ENCODE peak calls at places on chromosomes 16 and 17, in nine cellular contexts. One of them, this sample, is unnamed.

GRCh38 chr16:20806168-20807050 is at the start of the genes ERI2 and REXO5:
- DNase-seq in mesendoderm: peak
- DNase-seq in mammary epithelial cell: peak
- DNase-seq in neural progenitor cell: peak
- DNase-seq in HepG2: peak
- DNase-seq in colonic mucosa: peak
- DNase-seq in IMR-90: peak
- DNase-seq in neuronal stem cell: peak
- DNase-seq in fibroblast of lung: peak
- DNase-seq in this sample: peak

GRCh38 chr17:73309727-73310555 is 1.9 kb downstream of the CDC42EP4 start:
- DNase-seq in mesendoderm: no peak
- DNase-seq in mammary epithelial cell: no peak
- DNase-seq in neural progenitor cell: peak
- DNase-seq in HepG2: no peak
- DNase-seq in colonic mucosa: peak
- DNase-seq in IMR-90: no peak
- DNase-seq in neuronal stem cell: peak
- DNase-seq in fibroblast of lung: no peak
- DNase-seq in this sample: peak

GRCh38 chr16:4179020-4179419 is 62.8 kb upstream of the ADCY9 start:
- DNase-seq in mesendoderm: peak
- DNase-seq in mammary epithelial cell: peak
- DNase-seq in neural progenitor cell: no peak
- DNase-seq in HepG2: peak
- DNase-seq in colonic mucosa: no peak
- DNase-seq in IMR-90: peak
- DNase-seq in neuronal stem cell: no peak
- DNase-seq in fibroblast of lung: peak
- DNase-seq in this sample: peak

GRCh38 chr16:634996-635395 is 1.1 kb downstream of the METTL26 start:
- DNase-seq in mesendoderm: no peak
- DNase-seq in mammary epithelial cell: no peak
- DNase-seq in neural progenitor cell: no peak
- DNase-seq in HepG2: no peak
- DNase-seq in colonic mucosa: no peak
- DNase-seq in IMR-90: no peak
- DNase-seq in neuronal stem cell: no peak
- DNase-seq in fibroblast of lung: no peak
- DNase-seq in this sample: no peak

GRCh38 chr17:41666336-41666680 is 22.4 kb upstream of the EIF1 start:
- DNase-seq in mesendoderm: peak
- DNase-seq in mammary epithelial cell: peak
- DNase-seq in neural progenitor cell: peak
- DNase-seq in HepG2: no peak
- DNase-seq in colonic mucosa: peak
- DNase-seq in IMR-90: peak
- DNase-seq in neuronal stem cell: peak
- DNase-seq in fibroblast of lung: peak
- DNase-seq in this sample: peak

GRCh38 chr16:84255050-84255810 is 15.4 kb upstream of the KCNG4 start:
- DNase-seq in mesendoderm: no peak
- DNase-seq in mammary epithelial cell: no peak
- DNase-seq in neural progenitor cell: no peak
- DNase-seq in HepG2: no peak
- DNase-seq in colonic mucosa: no peak
- DNase-seq in IMR-90: no peak
- DNase-seq in neuronal stem cell: no peak
- DNase-seq in fibroblast of lung: no peak
- DNase-seq in this sample: no peak

GRCh38 chr16:78748471-78748929 is 649.0 kb downstream of the WWOX start:
- DNase-seq in mesendoderm: no peak
- DNase-seq in mammary epithelial cell: no peak
- DNase-seq in neural progenitor cell: no peak
- DNase-seq in HepG2: no peak
- DNase-seq in colonic mucosa: no peak
- DNase-seq in IMR-90: no peak
- DNase-seq in neuronal stem cell: no peak
- DNase-seq in fibroblast of lung: no peak
- DNase-seq in this sample: no peak

GRCh38 chr16:52077656-52078055 is 469.3 kb downstream of the TOX3 start:
- DNase-seq in mesendoderm: no peak
- DNase-seq in mammary epithelial cell: no peak
- DNase-seq in neural progenitor cell: no peak
- DNase-seq in HepG2: no peak
- DNase-seq in colonic mucosa: no peak
- DNase-seq in IMR-90: no peak
- DNase-seq in neuronal stem cell: no peak
- DNase-seq in fibroblast of lung: no peak
- DNase-seq in this sample: no peak

GRCh38 chr17:49890077-49890821 is 42.4 kb upstream of the TAC4 start:
- DNase-seq in mesendoderm: peak
- DNase-seq in mammary epithelial cell: no peak
- DNase-seq in neural progenitor cell: peak
- DNase-seq in HepG2: no peak
- DNase-seq in colonic mucosa: no peak
- DNase-seq in IMR-90: no peak
- DNase-seq in neuronal stem cell: no peak
- DNase-seq in fibroblast of lung: no peak
- DNase-seq in this sample: no peak

DNA sequence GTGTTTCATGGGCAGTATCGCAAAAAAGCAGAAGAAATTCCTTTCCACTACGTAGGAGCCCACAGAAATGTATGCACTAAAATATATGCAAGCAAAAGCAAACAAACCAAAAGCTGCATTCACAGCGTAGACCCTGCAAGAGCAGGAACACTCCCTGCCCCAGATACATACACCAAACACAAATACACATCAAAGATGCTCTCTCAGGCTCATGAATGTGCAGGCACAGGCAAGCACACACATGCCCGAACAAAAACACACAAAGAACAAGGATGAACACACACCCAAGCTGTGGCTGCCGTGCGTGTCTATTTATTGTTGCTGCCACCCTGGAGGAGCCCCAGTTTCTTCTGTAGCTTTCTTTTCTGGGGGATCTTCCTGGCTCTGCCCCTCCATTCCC is 1.7 kb downstream of the NUPR1 start:
- DNase-seq in mesendoderm: no peak
- DNase-seq in mammary epithelial cell: peak
- DNase-seq in neural progenitor cell: no peak
- DNase-seq in HepG2: peak
- DNase-seq in colonic mucosa: no peak
- DNase-seq in IMR-90: no peak
- DNase-seq in neuronal stem cell: no peak
- DNase-seq in fibroblast of lung: no peak
- DNase-seq in this sample: no peak
- H3K9ac ChIP-seq in mesendoderm: no peak
- H3K9ac ChIP-seq in mammary epithelial cell: peak
- H3K9ac ChIP-seq in neural progenitor cell: no peak
- H3K9ac ChIP-seq in HepG2: peak
- H3K9ac ChIP-seq in colonic mucosa: no peak
- H3K9ac ChIP-seq in IMR-90: peak
- H3K9ac ChIP-seq in neuronal stem cell: no peak
- H3K9ac ChIP-seq in fibroblast of lung: no peak
- H3K9ac ChIP-seq in this sample: peak

DNA sequence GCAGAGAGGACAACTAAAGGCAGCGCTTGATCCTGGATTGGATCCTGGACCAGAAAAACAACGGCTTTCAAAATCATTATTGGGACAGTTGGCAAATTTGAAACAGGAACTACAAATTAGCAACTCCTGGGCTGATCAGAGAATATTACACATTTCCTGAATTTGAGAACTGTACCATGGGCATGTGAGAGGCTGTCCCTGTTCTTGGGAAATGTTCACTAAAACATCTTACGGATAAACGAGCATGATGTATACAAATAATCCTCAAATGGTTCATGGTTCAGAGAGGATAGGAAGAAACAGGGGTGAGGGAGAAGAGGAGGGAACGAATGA is 2.3 kb upstream of the ITGAE start:
- DNase-seq in mesendoderm: no peak
- DNase-seq in mammary epithelial cell: no peak
- DNase-seq in neural progenitor cell: no peak
- DNase-seq in HepG2: no peak
- DNase-seq in colonic mucosa: no peak
- DNase-seq in IMR-90: no peak
- DNase-seq in neuronal stem cell: no peak
- DNase-seq in fibroblast of lung: no peak
- DNase-seq in this sample: no peak
- H3K9ac ChIP-seq in mesendoderm: no peak
- H3K9ac ChIP-seq in mammary epithelial cell: no peak
- H3K9ac ChIP-seq in neural progenitor cell: no peak
- H3K9ac ChIP-seq in HepG2: peak
- H3K9ac ChIP-seq in colonic mucosa: no peak
- H3K9ac ChIP-seq in IMR-90: no peak
- H3K9ac ChIP-seq in neuronal stem cell: no peak
- H3K9ac ChIP-seq in fibroblast of lung: no peak
- H3K9ac ChIP-seq in this sample: peak

GRCh38 chr17:17516315-17516930 is 20.2 kb upstream of the RASD1 start:
- DNase-seq in mesendoderm: no peak
- DNase-seq in mammary epithelial cell: no peak
- DNase-seq in neural progenitor cell: no peak
- DNase-seq in HepG2: no peak
- DNase-seq in colonic mucosa: no peak
- DNase-seq in IMR-90: no peak
- DNase-seq in neuronal stem cell: no peak
- DNase-seq in fibroblast of lung: no peak
- DNase-seq in this sample: no peak
- H3K9ac ChIP-seq in mesendoderm: no peak
- H3K9ac ChIP-seq in mammary epithelial cell: no peak
- H3K9ac ChIP-seq in neural progenitor cell: no peak
- H3K9ac ChIP-seq in HepG2: no peak
- H3K9ac ChIP-seq in colonic mucosa: no peak
- H3K9ac ChIP-seq in IMR-90: no peak
- H3K9ac ChIP-seq in neuronal stem cell: no peak
- H3K9ac ChIP-seq in fibroblast of lung: no peak
- H3K9ac ChIP-seq in this sample: no peak

GRCh38 chr16:75488322-75488721 is 6.9 kb downstream of the CHST6 start:
- DNase-seq in mesendoderm: no peak
- DNase-seq in mammary epithelial cell: no peak
- DNase-seq in neural progenitor cell: no peak
- DNase-seq in HepG2: no peak
- DNase-seq in colonic mucosa: no peak
- DNase-seq in IMR-90: no peak
- DNase-seq in neuronal stem cell: no peak
- DNase-seq in fibroblast of lung: no peak
- DNase-seq in this sample: no peak

GRCh38 chr16:75486666-75487313 is 8.5 kb downstream of the CHST6 start:
- DNase-seq in mesendoderm: no peak
- DNase-seq in mammary epithelial cell: peak
- DNase-seq in neural progenitor cell: no peak
- DNase-seq in HepG2: no peak
- DNase-seq in colonic mucosa: peak
- DNase-seq in IMR-90: no peak
- DNase-seq in neuronal stem cell: no peak
- DNase-seq in fibroblast of lung: no peak
- DNase-seq in this sample: no peak

GRCh38 chr16:75485230-75486013 is 9.8 kb downstream of the CHST6 start:
- DNase-seq in mesendoderm: no peak
- DNase-seq in mammary epithelial cell: no peak
- DNase-seq in neural progenitor cell: no peak
- DNase-seq in HepG2: no peak
- DNase-seq in colonic mucosa: no peak
- DNase-seq in IMR-90: no peak
- DNase-seq in neuronal stem cell: no peak
- DNase-seq in fibroblast of lung: no peak
- DNase-seq in this sample: no peak

GRCh38 chr16:75483222-75483621 is 12.0 kb downstream of the CHST6 start:
- DNase-seq in mesendoderm: no peak
- DNase-seq in mammary epithelial cell: peak
- DNase-seq in neural progenitor cell: no peak
- DNase-seq in HepG2: no peak
- DNase-seq in colonic mucosa: no peak
- DNase-seq in IMR-90: peak
- DNase-seq in neuronal stem cell: no peak
- DNase-seq in fibroblast of lung: peak
- DNase-seq in this sample: no peak

DNA sequence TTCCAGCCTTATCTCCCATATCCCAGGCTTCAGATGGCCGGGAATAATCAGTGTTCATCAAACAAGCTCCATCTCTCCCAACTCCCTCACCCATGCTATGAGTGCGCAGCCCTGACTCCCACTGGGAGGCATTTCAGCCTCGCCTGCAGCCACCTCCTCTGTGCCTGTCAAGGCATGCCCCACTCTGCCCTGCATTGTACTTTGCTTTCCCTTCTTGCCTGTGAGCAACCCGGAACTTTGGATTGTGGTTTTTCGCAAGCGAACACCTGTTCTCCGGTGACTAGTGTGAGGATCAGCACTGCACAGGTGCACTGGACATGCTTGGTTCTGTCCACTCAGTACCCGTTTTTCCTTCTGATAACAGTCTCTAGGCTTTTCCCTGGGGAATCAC is 9.2 kb downstream of the CHST6 start:
- DNase-seq in mesendoderm: no peak
- DNase-seq in mammary epithelial cell: peak
- DNase-seq in neural progenitor cell: no peak
- DNase-seq in HepG2: no peak
- DNase-seq in colonic mucosa: peak
- DNase-seq in IMR-90: no peak
- DNase-seq in neuronal stem cell: no peak
- DNase-seq in fibroblast of lung: no peak
- DNase-seq in this sample: no peak
- H3K9ac ChIP-seq in mesendoderm: no peak
- H3K9ac ChIP-seq in mammary epithelial cell: no peak
- H3K9ac ChIP-seq in neural progenitor cell: no peak
- H3K9ac ChIP-seq in HepG2: no peak
- H3K9ac ChIP-seq in colonic mucosa: peak
- H3K9ac ChIP-seq in IMR-90: no peak
- H3K9ac ChIP-seq in neuronal stem cell: no peak
- H3K9ac ChIP-seq in fibroblast of lung: no peak
- H3K9ac ChIP-seq in this sample: no peak

GRCh38 chr17:75719732-75720131 is 1.5 kb upstream of the ITGB4 start:
- DNase-seq in mesendoderm: no peak
- DNase-seq in mammary epithelial cell: no peak
- DNase-seq in neural progenitor cell: no peak
- DNase-seq in HepG2: no peak
- DNase-seq in colonic mucosa: no peak
- DNase-seq in IMR-90: no peak
- DNase-seq in neuronal stem cell: no peak
- DNase-seq in fibroblast of lung: no peak
- DNase-seq in this sample: no peak
- H3K9ac ChIP-seq in mesendoderm: no peak
- H3K9ac ChIP-seq in mammary epithelial cell: no peak
- H3K9ac ChIP-seq in neural progenitor cell: no peak
- H3K9ac ChIP-seq in HepG2: no peak
- H3K9ac ChIP-seq in colonic mucosa: no peak
- H3K9ac ChIP-seq in IMR-90: no peak
- H3K9ac ChIP-seq in neuronal stem cell: no peak
- H3K9ac ChIP-seq in fibroblast of lung: no peak
- H3K9ac ChIP-seq in this sample: no peak

This sample was measured in GM23248.